ENCODE peak calls at places on chromosomes 12 and 14, in four cellular contexts. W is MV-4-11, E is naive B cell, B is HFF-Myc. Q is an unnamed sample.

GRCh38 chr12:125999643-126000042 is 934.4 kb downstream of the AACS start:
- DNase-seq in W (no peak), B (no peak), E (no peak), Q (no peak)

GRCh38 chr14:59688224-59689170 is 111.9 kb upstream of the CCDC175 start:
- DNase-seq in B (peak), W (peak), E (no peak), Q (peak)

GRCh38 chr12:6062427-6063378 is 61.8 kb downstream of the VWF start:
- DNase-seq in W (peak), E (peak), B (no peak), Q (peak)

GRCh38 chr12:55472297-55472696 is 2.4 kb upstream of the OR6C70 start:
- DNase-seq in E (no peak), W (no peak), B (no peak), Q (no peak)

GRCh38 chr12:43147893-43148292 is 404.1 kb downstream of the ADAMTS20 start:
- DNase-seq in W (no peak), B (no peak), E (no peak), Q (no peak)

GRCh38 chr14:69932391-69932790 is 53.2 kb downstream of the SMOC1 start:
- DNase-seq in E (no peak), W (no peak), B (no peak), Q (no peak)

GRCh38 chr12:29743801-29744200 is 39.9 kb downstream of the TMTC1 start:
- DNase-seq in W (peak), B (no peak), E (no peak), Q (no peak)

GRCh38 chr12:108756421-108756820 is 25.1 kb upstream of the CORO1C start:
- DNase-seq in W (no peak), E (no peak), B (no peak), Q (no peak)

GRCh38 chr14:35878272-35879140 is 52.4 kb downstream of the BRMS1L start:
- DNase-seq in W (no peak), B (peak), E (no peak), Q (peak)

GRCh38 chr12:57569858-57570257 is 20.0 kb downstream of the KIF5A start:
- DNase-seq in E (no peak), W (no peak), B (no peak), Q (no peak)

GRCh38 chr12:78209851-78210493 is 379.3 kb downstream of the NAV3 start:
- DNase-seq in W (no peak), E (no peak), B (no peak), Q (no peak)

GRCh38 chr14:31854508-31855075 is 222.5 kb upstream of the ARHGAP5 start:
- DNase-seq in W (no peak), E (no peak), B (no peak), Q (no peak)